ENCODE peak calls at places on chromosomes 4 and X, in ten cellular contexts. S is right lobe of liver, B is tibial nerve, W is mammary epithelial cell, X is psoas muscle, P is astrocyte, L is BJ, T is thyroid gland, O is transverse colon, A is esophagus muscularis mucosa. D is an unnamed sample.

GRCh38 chr4:101328063-101328602 is 19.2 kb downstream of the PPP3CA start:
- DNase-seq in O (no peak), W (no peak), L (no peak), P (no peak), X (no peak), A (no peak), S (no peak), T (no peak), B (no peak), D (no peak)

GRCh38 chr4:74109116-74109791 is 10.3 kb upstream of the CXCL2 start:
- DNase-seq in X (peak; percentile 54), O (peak; percentile 27), A (no peak), S (no peak), T (peak; percentile 47), W (peak; percentile 98), P (peak; percentile 98), B (peak; percentile 50), L (peak; percentile 84), D (peak; percentile 86)

GRCh38 chrX:103431316-103431715 is 55.0 kb downstream of the BEX3 start:
- DNase-seq in O (no peak), X (no peak), A (no peak), S (no peak), B (no peak), W (peak; percentile 28), T (no peak), P (peak; percentile 50), L (no peak), D (no peak)

GRCh38 chr4:110622841-110623709 is at the start of gene PITX2:
- DNase-seq in T (peak; percentile 40), S (peak; percentile 69), A (peak; percentile 98), P (peak; percentile 65), O (peak; percentile 95), W (peak; percentile 61), B (no peak), X (peak; percentile 97), L (peak; percentile 43), D (peak; percentile 50)

GRCh38 chr4:112098841-112099240 is 46.4 kb upstream of the FAM241A start:
- DNase-seq in S (no peak), B (no peak), O (no peak), W (no peak), T (no peak), P (no peak), L (no peak), X (no peak), A (no peak), D (no peak)

GRCh38 chr4:110458494-110459266 is 17.3 kb upstream of the ENPEP start:
- DNase-seq in S (no peak), B (no peak), T (no peak), P (no peak), A (no peak), W (no peak), L (no peak), O (no peak), X (no peak), D (no peak)

GRCh38 chr4:158580064-158580463 is 58.4 kb downstream of the RXFP1 start:
- DNase-seq in L (no peak), W (no peak), S (no peak), B (no peak), P (no peak), T (no peak), X (no peak), A (no peak), O (no peak), D (no peak)

GRCh38 chrX:99933865-99934264 is 476.2 kb downstream of the PCDH19 start:
- DNase-seq in S (no peak), L (no peak), B (no peak), A (no peak), P (no peak), T (no peak), O (no peak), W (no peak), X (no peak), D (no peak)

DNA sequence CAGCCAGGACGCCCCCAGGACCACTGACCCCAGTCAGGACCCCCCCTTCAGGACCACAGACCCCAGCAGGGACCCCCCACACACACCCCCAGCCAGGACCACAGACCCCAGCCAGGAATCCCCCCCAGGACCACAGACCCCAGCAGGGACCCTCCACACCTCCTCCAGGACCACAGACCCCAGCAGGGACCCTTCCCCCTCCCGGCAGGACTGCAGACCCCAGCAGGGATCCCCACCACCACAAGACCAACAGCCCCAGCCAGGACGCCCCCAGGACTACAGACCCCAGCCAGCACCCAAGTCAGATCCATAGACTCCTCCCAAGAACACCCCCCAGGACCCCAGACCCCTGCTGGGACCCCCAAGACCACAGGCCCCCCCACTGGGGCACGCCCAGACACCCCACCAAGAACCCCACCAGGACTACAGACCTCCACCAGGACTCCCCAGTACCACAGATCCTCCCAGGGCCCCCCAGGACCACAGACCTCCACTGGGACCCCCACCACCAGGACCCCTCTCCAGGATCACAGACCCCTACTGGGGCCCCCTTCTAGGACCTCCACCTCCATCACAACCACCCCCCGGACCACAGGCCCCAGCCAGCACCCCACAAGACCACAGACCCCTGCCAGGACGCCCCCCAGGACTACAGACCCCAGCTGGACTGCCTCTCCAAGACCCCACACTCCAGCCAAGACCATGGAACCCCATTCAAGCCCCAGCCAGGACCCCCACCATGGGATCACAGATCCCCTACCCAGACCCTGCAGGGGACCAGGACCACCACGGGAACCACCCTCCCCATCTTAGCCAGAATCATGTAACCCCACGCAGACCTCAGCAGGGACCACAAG is 698 bp upstream of the DHRSX start:
- DNase-seq in L (no peak), S (peak; percentile 51), B (no peak), P (no peak), A (no peak), X (no peak), W (no peak), O (no peak), T (no peak), D (no peak)
- TF ChIP-seq CTCF in L (no peak), S (no peak), B (no peak), P (no peak), A (no peak), X (no peak), W (no peak), O (no peak), T (no peak), D (no peak)

GRCh38 chr4:4390046-4390445 is 3.1 kb downstream of the NSG1 start:
- DNase-seq in T (no peak), L (no peak), S (no peak), A (no peak), O (no peak), B (no peak), X (no peak), W (no peak), P (no peak), D (no peak)

GRCh38 chr4:4387531-4388311 is 819 bp downstream of the NSG1 start:
- DNase-seq in X (peak; percentile 34), L (no peak), W (no peak), B (no peak), P (no peak), S (no peak), A (no peak), T (no peak), O (no peak), D (no peak)

GRCh38 chr4:4386736-4387392 is at the start of gene NSG1:
- DNase-seq in S (no peak), X (peak; percentile 46), B (no peak), P (peak; percentile 27), W (peak; percentile 58), T (peak; percentile 24), L (no peak), A (no peak), O (no peak), D (no peak)

GRCh38 chr4:4388836-4389575 is 2.1 kb downstream of the NSG1 start:
- DNase-seq in X (peak; percentile 11), P (no peak), O (no peak), A (no peak), T (no peak), B (no peak), L (no peak), S (no peak), W (no peak), D (no peak)

GRCh38 chr4:4388418-4388817 is 1.5 kb downstream of the NSG1 start:
- DNase-seq in X (peak; percentile 6), B (no peak), T (no peak), W (no peak), P (no peak), A (no peak), O (no peak), S (no peak), L (no peak), D (no peak)
- H3K27me3 ChIP-seq in X (peaks cover 35% of the 10 kb centered on the region), B (no peaks in the 10 kb centered on the region), T (peaks cover 9% of the 10 kb centered on the region), W (peaks cover under 1% of the 10 kb centered on the region), P (peaks cover 47% of the 10 kb centered on the region), A (no peaks in the 10 kb centered on the region), O (peaks cover 74% of the 10 kb centered on the region), S (peaks cover 25% of the 10 kb centered on the region), L (peaks cover 38% of the 10 kb centered on the region), D (peaks cover 65% of the 10 kb centered on the region)

GRCh38 chr4:168876106-168876505 is 133.9 kb downstream of the CBR4 start:
- DNase-seq in L (no peak), T (no peak), O (no peak), W (no peak), X (no peak), A (no peak), B (peak; percentile 2), P (no peak), S (no peak), D (no peak)

GRCh38 chr4:168880087-168880675 is 129.9 kb downstream of the CBR4 start:
- DNase-seq in X (no peak), B (no peak), T (no peak), W (no peak), P (peak; percentile 80), A (no peak), S (no peak), O (no peak), L (no peak), D (no peak)

GRCh38 chr4:168879178-168879577 is 130.9 kb downstream of the CBR4 start:
- DNase-seq in L (no peak), A (no peak), W (no peak), O (no peak), X (no peak), T (no peak), S (no peak), P (no peak), B (no peak), D (no peak)

GRCh38 chr4:168877779-168878491 is 132.1 kb downstream of the CBR4 start:
- DNase-seq in T (peak; percentile 43), L (no peak), P (no peak), A (no peak), S (peak; percentile 70), B (peak; percentile 7), O (no peak), W (peak; percentile 48), X (peak; percentile 74), D (no peak)

DNA sequence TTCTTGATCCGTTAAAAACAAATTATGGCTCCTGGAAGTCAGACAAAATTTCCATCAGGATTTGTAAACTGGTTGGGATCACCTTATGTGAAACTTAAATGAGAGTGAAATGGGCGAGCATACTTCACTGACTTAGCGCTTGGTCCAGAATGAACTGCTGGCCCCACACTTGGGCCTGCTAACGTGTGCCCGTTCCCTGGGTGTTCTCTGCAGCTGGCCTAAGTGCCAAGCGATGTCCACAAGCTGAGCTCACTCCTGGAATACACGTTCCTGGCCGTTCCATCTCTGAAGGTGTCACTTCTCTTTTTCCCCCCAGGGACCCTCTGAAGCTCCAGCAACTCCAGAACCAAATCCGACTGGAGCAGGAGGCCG is 132.7 kb downstream of the CBR4 start:
- DNase-seq in T (no peak), B (peak; percentile 15), S (no peak), L (no peak), A (no peak), W (peak; percentile 32), X (no peak), O (no peak), P (no peak), D (no peak)
- H3K4me3 ChIP-seq in T (peak overlapping the region; percentile 27), B (peak overlapping the region; percentile 55), S (peak overlapping the region; percentile 65), L (no peak overlapping the region), A (peak overlapping the region; percentile 64), W (no peak overlapping the region), X (peak overlapping the region; percentile 65), O (peak overlapping the region; percentile 48), P (no peak overlapping the region), D (peak overlapping the region; percentile 37)

GRCh38 chrX:107776649-107777535 is 641 bp upstream of the NCBP2L start:
- DNase-seq in O (peak; percentile 80), X (peak; percentile 76), B (peak; percentile 85), L (peak; percentile 31), S (peak; percentile 77), W (peak; percentile 84), A (peak; percentile 93), T (peak; percentile 88), P (peak; percentile 69), D (peak; percentile 44)

GRCh38 chrX:107777536-107777832 is at the start of gene NCBP2L:
- DNase-seq in X (no peak), L (no peak), S (no peak), W (no peak), P (no peak), T (no peak), O (no peak), B (no peak), A (no peak), D (no peak)

GRCh38 chrX:107775000-107775733 is 420 bp downstream of the TSC22D3 start:
- DNase-seq in T (peak; percentile 13), L (no peak), W (no peak), A (no peak), P (no peak), X (no peak), B (no peak), O (peak; percentile 15), S (no peak), D (no peak)

GRCh38 chrX:107773906-107774435 is 1.6 kb downstream of the TSC22D3 start:
- DNase-seq in A (no peak), B (no peak), S (peak; percentile 46), L (no peak), X (no peak), P (no peak), O (no peak), W (no peak), T (peak; percentile 43), D (no peak)

DNA sequence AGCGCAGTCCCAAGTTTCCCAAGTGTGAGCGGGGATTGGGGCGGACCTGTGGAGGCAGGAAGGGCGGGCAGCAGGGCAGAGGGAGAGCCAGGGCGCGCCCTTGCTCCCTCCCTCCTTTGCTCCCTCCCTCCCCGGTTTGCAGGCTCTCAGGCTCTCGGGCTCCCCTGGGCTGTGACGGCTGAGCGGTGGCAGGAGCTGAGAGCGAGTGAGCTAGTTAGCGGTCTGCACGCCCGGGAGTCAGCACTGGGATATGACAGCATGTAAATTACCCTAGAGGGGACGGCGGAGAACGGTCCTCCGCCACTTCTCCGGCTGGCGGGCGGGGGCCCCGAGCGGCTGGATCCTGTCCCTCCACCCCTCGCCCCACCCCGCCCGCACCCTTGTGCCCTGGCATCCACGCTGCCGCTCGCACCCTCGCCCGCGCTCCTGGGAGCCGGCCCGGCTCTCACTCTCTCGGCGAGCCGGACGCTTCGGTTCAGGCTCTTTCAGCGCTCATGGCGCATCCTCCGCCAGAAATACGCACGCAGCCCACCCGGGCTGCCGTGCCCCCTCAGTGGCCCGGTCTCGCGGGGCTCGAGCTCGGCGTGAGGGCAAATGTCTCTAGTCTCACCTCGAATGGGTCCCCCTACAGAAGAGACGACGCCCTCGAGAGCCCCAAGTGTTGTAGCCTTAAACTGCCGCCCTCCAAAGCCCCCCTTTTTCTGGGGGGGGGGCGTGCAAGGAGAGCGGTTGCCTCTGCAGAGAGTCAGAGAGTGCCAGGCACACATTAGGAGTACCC is at the start of gene TSC22D3:
- DNase-seq in L (peak; percentile 4), P (peak; percentile 31), W (peak; percentile 74), X (peak; percentile 92), B (peak; percentile 57), A (peak; percentile 92), T (peak; percentile 90), S (peak; percentile 87), O (peak; percentile 81), D (peak; percentile 31)
- TF ChIP-seq CTCF in L (peak; percentile 29), P (no peak), W (no peak), X (peak; percentile 7), B (peak; percentile 38), A (peak; percentile 19), T (no peak), S (peak; percentile 16), O (no peak), D (no peak)